ENCODE peak calls at places on chromosomes 13 and 19, in five cellular contexts. O is upper lobe of right lung, L is adrenal gland, W is heart left ventricle, G is GM23248. T is an unnamed sample. For H3K27me3, the result is how much of the 10 kb centered on the place peaks cover.

GRCh38 chr19:35797663-35798062 is 15.0 kb downstream of the PRODH2 start:
- DNase-seq in O (peak), W (no peak), L (no peak), G (no peak), T (no peak)

GRCh38 chr19:3655402-3656072 is 28.9 kb upstream of the CACTIN start:
- DNase-seq in L (no peak), O (no peak), W (peak), G (peak), T (no peak)

GRCh38 chr19:13012690-13013608 is 17.7 kb downstream of the NFIX start:
- DNase-seq in O (no peak), W (peak), L (peak), G (peak), T (no peak)

GRCh38 chr19:18796239-18796638 is 5.1 kb upstream of the COMP start:
- DNase-seq in O (no peak), L (no peak), G (peak), W (no peak), T (no peak)

GRCh38 chr13:20182231-20182846 is 10.4 kb downstream of the GJB2 start:
- DNase-seq in G (peak), L (peak), W (no peak), O (no peak), T (no peak)

GRCh38 chr19:43575955-43576451 is 402 bp downstream of the PINLYP start:
- DNase-seq in G (peak), O (no peak), L (no peak), W (no peak), T (no peak)

GRCh38 chr19:38229585-38230073 is 5.6 kb upstream of the DPF1 start:
- DNase-seq in G (peak), L (peak), W (peak), O (peak), T (no peak)

GRCh38 chr19:13691569-13691968 is 72.8 kb upstream of the MRI1 start:
- DNase-seq in G (no peak), W (no peak), O (no peak), L (no peak), T (no peak)

GRCh38 chr13:40132249-40132648 is 476.8 kb downstream of the COG6 start:
- DNase-seq in O (no peak), L (no peak), G (no peak), W (no peak), T (no peak)
- H3K4me3 ChIP-seq in O (no peak), L (no peak), G (no peak), W (no peak), T (no peak)

GRCh38 chr13:99982021-99982740 is 597 bp downstream of the ZIC2 start:
- DNase-seq in L (no peak), G (peak), W (no peak), O (no peak), T (no peak)

GRCh38 chr13:99984463-99985242 is 3.1 kb downstream of the ZIC2 start:
- DNase-seq in G (no peak), O (no peak), W (no peak), L (no peak), T (no peak)

GRCh38 chr13:99984134-99984462 is 2.5 kb downstream of the ZIC2 start:
- DNase-seq in W (no peak), O (no peak), G (no peak), L (no peak), T (no peak)

GRCh38 chr13:99982741-99983400 is 1.3 kb downstream of the ZIC2 start:
- DNase-seq in O (no peak), W (no peak), L (no peak), G (no peak), T (no peak)

DNA sequence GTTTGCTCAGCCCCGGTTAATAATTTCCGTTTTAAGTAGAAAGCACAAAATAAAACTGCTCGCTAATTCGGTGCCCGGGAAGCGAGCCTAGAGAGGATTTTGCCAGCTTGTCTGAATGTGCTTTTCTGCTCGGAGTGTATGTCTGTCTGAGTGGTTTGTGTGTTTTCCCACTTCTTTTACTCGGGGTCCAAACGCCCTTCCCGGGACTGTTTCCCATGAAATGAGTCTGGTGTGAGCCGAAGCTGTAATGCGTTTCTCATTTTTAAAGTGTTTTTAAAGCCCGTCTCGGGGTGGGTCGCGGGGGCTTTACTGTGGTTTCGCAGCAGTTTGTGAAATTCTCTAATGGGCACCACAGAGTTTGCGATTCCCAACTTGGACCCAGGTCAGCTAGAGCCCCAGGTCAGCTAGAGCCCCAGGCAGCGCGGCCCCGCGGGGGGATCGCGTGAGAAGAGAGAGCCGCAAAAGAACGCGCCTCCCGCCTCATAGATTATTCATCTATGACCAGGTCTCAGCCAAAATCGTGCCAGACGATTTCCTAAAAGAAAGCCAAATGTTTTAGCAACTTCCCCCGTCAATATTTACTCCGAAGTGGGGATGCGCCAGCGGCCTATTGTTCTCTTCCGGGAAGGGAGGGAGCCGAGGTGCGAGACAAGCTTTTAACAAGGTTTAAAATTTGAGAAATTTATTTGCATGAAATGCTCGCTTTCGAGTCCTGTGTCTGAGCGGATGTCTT is 2.0 kb downstream of the ZIC2 start:
- DNase-seq in L (no peak), O (no peak), G (peak), W (no peak), T (no peak)
- H3K27me3 ChIP-seq in L (half or more), O (half or more), G (half or more), W (half or more), T (half or more)

GRCh38 chr19:752652-753517 is 2.0 kb downstream of the MISP start:
- DNase-seq in W (peak), L (peak), G (peak), O (peak), T (no peak)

GRCh38 chr19:751501-752341 is 809 bp downstream of the MISP start:
- DNase-seq in L (no peak), G (peak), W (no peak), O (no peak), T (no peak)

GRCh38 chr19:749811-750210 is 1.1 kb upstream of the MISP start:
- DNase-seq in W (no peak), O (no peak), L (no peak), G (no peak), T (no peak)

GRCh38 chr19:748274-748598 is 2.7 kb upstream of the MISP start:
- DNase-seq in W (no peak), G (no peak), O (no peak), L (no peak), T (no peak)

DNA sequence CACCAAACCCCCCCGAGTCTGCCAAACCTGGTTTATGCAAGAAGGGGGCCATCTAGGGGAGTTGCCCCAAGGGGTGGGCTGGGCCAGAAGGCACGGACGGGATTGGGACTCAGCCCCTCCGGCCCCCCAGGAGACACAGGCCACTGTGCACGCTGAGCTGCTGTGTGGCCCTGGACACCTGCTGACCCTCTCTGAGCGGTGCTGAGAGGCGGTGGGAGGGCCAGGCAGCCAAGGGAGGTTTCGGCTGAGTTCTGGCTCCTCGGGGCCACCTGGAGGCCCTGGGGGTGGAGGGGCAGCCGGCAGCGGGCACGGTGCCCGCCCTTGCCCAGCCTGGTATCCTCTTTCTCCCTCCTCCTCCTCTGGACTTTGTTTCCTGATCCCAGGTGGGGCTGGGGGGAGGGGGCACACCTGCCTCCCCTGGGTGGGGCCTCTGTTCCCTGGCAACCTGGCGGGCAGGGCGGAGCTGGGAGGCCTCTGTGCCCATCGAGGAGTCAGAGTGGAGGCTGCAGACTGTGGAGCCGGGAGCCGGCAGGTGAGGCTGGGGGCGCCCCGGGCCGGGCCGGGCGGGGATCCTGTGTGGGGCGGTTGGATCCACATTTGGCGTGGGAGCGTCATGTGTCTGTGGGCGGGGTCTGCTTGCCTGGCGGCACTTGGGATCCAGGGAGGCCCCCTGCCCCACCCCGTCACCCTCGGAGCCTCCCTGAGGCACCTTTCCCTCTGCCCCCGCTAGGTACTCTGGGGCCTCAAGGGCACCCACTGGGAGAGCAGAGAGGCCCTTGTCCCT is at the start of gene MISP:
- DNase-seq in W (no peak), G (no peak), O (peak), L (no peak), T (no peak)
- H3K4me3 ChIP-seq in W (no peak), G (no peak), O (peak), L (no peak), T (no peak)

GRCh38 chr13:112341446-112341845 is 34.7 kb upstream of the SPACA7 start:
- DNase-seq in G (no peak), O (no peak), W (no peak), L (no peak), T (no peak)
- H3K27me3 ChIP-seq in G (under half), O (under half), W (under half), L (under half), T (under half)

DNA sequence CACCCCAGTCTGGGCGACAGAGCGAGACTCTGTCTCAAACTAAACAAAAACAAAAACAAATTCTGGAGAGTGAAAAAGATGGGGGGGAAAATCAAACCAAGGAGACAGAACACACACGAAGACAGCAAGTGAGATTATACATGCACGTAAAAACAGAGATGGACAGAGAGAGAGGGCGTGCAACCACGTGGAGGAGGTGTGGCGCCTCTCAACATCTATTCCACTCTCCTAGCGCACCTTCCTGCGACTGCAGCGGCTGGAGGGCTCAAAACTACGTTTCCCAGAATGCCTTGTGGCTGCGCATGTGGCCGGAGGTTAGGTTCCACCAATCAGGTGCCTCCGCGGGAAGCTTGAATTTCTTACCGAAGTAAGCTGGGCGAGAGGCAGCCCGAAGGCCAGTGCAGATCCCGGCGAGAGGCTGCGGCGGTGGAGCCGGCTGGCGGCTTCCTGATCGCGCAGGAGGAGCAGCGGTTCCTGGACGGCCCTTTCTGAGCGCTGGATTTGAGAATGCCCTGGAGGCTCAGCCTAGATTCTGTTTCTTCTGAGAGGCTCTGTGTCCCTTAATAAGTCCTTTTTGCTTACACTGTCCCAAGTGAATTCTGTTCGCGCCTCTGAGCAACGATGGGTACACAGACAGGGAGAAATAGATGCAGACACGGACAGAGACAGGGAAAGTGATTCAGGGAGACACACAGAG is 13.1 kb upstream of the NANOS2 start:
- DNase-seq in L (peak), O (peak), G (peak), W (peak), T (peak)
- H3K4me3 ChIP-seq in L (no peak), O (no peak), G (peak), W (no peak), T (no peak)

T was measured in esophagus squamous epithelium.